ENCODE peak calls at places on chromosomes 12 and 14, in eight cellular contexts. S is A549; A is EH; M is Peyer's patch; L is effector memory CD4-positive, alpha-beta T cell; I is IMR-90; R is PC-9; X is ovary. Z is an unnamed sample.

GRCh38 chr14:74275265-74275841 is 27.4 kb downstream of the ABCD4 start:
- DNase-seq in M (no peak), R (peak), I (peak), X (no peak), L (no peak), S (no peak), A (peak), Z (no peak)

GRCh38 chr12:176321-177181 is 37.4 kb downstream of the SLC6A12 start:
- DNase-seq in R (peak), I (peak), M (peak), L (no peak), A (peak), S (no peak), X (no peak), Z (no peak)

GRCh38 chr14:55351111-55351510 is 60.5 kb downstream of the ATG14 start:
- DNase-seq in I (no peak), R (no peak), X (no peak), M (no peak), A (no peak), L (no peak), S (no peak), Z (no peak)

GRCh38 chr12:66803972-66804371 is 125.1 kb upstream of the GRIP1 start:
- DNase-seq in I (no peak), M (no peak), L (no peak), S (no peak), R (no peak), X (no peak), A (no peak), Z (no peak)

GRCh38 chr12:55820679-55821078 is 2.8 kb downstream of the ORMDL2 start:
- DNase-seq in R (no peak), I (no peak), X (no peak), M (no peak), L (no peak), S (peak), A (peak), Z (no peak)

GRCh38 chr12:55829967-55830600 is 697 bp upstream of the DNAJC14 start:
- DNase-seq in L (no peak), R (no peak), M (no peak), X (peak), I (no peak), A (no peak), S (peak), Z (peak)

GRCh38 chr12:14833952-14834351 is 9.4 kb downstream of the ART4 start:
- DNase-seq in I (peak), L (no peak), A (peak), R (no peak), M (no peak), S (no peak), X (no peak), Z (no peak)

GRCh38 chr12:87982208-87982607 is 47.0 kb downstream of the C12orf50 start:
- DNase-seq in X (no peak), I (peak), L (no peak), S (no peak), R (no peak), A (peak), M (no peak), Z (no peak)

GRCh38 chr12:65740873-65741600 is 83.2 kb upstream of the HMGA2 start:
- DNase-seq in L (no peak), R (no peak), S (peak), M (peak), I (peak), A (peak), X (peak), Z (peak)

GRCh38 chr12:91818236-91819131 is 327.2 kb downstream of the BTG1 start:
- DNase-seq in X (no peak), I (no peak), R (peak), S (no peak), L (no peak), M (no peak), A (no peak), Z (no peak)

GRCh38 chr14:35133542-35134328 is 11.4 kb downstream of the PRORP start:
- DNase-seq in M (no peak), R (no peak), L (no peak), I (no peak), X (no peak), S (no peak), A (peak), Z (no peak)

GRCh38 chr12:27424631-27425230 is 21.8 kb upstream of the SMCO2 start:
- DNase-seq in A (peak), I (peak), S (peak), M (no peak), R (no peak), L (no peak), X (no peak), Z (no peak)

GRCh38 chr14:69685716-69686115 is 74.3 kb downstream of the SUSD6 start:
- DNase-seq in M (peak), R (no peak), X (peak), A (peak), S (no peak), L (no peak), I (peak), Z (no peak)

GRCh38 chr12:65881965-65882413 is 57.7 kb downstream of the HMGA2 start:
- DNase-seq in A (no peak), X (peak), S (no peak), I (peak), M (peak), R (no peak), L (no peak), Z (no peak)

GRCh38 chr14:57066887-57067513 is 201.7 kb downstream of the EXOC5 start:
- DNase-seq in I (peak), R (no peak), S (peak), X (peak), M (peak), L (no peak), A (no peak), Z (no peak)

GRCh38 chr14:35776823-35777222 is 32.3 kb downstream of the RALGAPA1 start:
- DNase-seq in I (no peak), M (no peak), S (no peak), R (no peak), X (no peak), L (no peak), A (no peak), Z (no peak)

GRCh38 chr12:100128509-100128908 is 14.2 kb downstream of the BLTP3B start:
- DNase-seq in A (peak), L (no peak), I (peak), M (no peak), R (no peak), X (no peak), S (peak), Z (no peak)

GRCh38 chr12:126858586-126858985 is 1408.4 kb upstream of the TMEM132C start:
- DNase-seq in M (no peak), R (no peak), A (no peak), L (no peak), I (no peak), S (no peak), X (no peak), Z (no peak)

GRCh38 chr14:74945261-74945851 is 10.0 kb downstream of the PGF start:
- DNase-seq in X (peak), R (no peak), S (peak), I (no peak), L (no peak), M (no peak), A (peak), Z (no peak)

GRCh38 chr12:5623411-5623810 is 191.5 kb downstream of the NTF3 start:
- DNase-seq in M (no peak), S (no peak), L (no peak), A (no peak), X (no peak), R (no peak), I (no peak), Z (no peak)

GRCh38 chr14:28671425-28671824 is 95.2 kb upstream of the FOXG1 start:
- DNase-seq in M (no peak), S (no peak), L (no peak), X (no peak), I (peak), R (peak), A (no peak), Z (no peak)

GRCh38 chr12:66118240-66118891 is 12.2 kb downstream of the LLPH start:
- DNase-seq in I (peak), L (no peak), R (no peak), S (no peak), X (no peak), A (peak), M (no peak), Z (no peak)

GRCh38 chr12:121444842-121445202 is 44.9 kb downstream of the RNF34 start:
- DNase-seq in M (no peak), L (no peak), I (no peak), X (no peak), S (no peak), R (no peak), A (no peak), Z (no peak)

GRCh38 chr12:63766498-63766897 is 13.2 kb upstream of the RXYLT1 start:
- DNase-seq in I (no peak), L (no peak), M (no peak), R (no peak), X (no peak), S (no peak), A (no peak), Z (no peak)

GRCh38 chr12:107580750-107581529 is 104.7 kb upstream of the PWP1 start:
- DNase-seq in I (no peak), R (no peak), X (no peak), A (no peak), S (no peak), L (no peak), M (no peak), Z (no peak)

GRCh38 chr12:24754690-24755638 is 193.9 kb downstream of the BCAT1 start:
- DNase-seq in I (peak), A (peak), M (no peak), X (no peak), R (no peak), L (no peak), S (no peak), Z (no peak)

GRCh38 chr12:110431957-110432587 is 18.1 kb downstream of the ARPC3 start:
- DNase-seq in R (no peak), I (no peak), M (no peak), L (no peak), X (peak), S (no peak), A (no peak), Z (no peak)

GRCh38 chr14:33369972-33370371 is 431.3 kb downstream of the NPAS3 start:
- DNase-seq in M (no peak), A (no peak), R (no peak), S (no peak), I (no peak), X (no peak), L (no peak), Z (no peak)

GRCh38 chr14:106605548-106606448 is 1079.4 kb downstream of the TMEM121 start:
- DNase-seq in L (peak), S (no peak), X (no peak), I (no peak), M (peak), A (no peak), R (no peak), Z (peak)

GRCh38 chr14:22471545-22472121 is 117.4 kb downstream of the DAD1 start:
- DNase-seq in X (peak), L (no peak), S (peak), I (peak), R (no peak), A (peak), M (peak), Z (no peak)

GRCh38 chr14:30525833-30526232 is 33.1 kb upstream of the G2E3 start:
- DNase-seq in A (peak), R (peak), I (peak), X (no peak), S (no peak), L (no peak), M (no peak), Z (no peak)

GRCh38 chr14:76742185-76742584 is 19.1 kb upstream of the VASH1 start:
- DNase-seq in R (no peak), S (no peak), I (no peak), X (no peak), A (no peak), L (no peak), M (no peak), Z (no peak)

GRCh38 chr12:116427200-116427932 is 131.8 kb upstream of the MAP1LC3B2 start:
- DNase-seq in R (peak), I (no peak), A (peak), S (peak), M (no peak), L (no peak), X (no peak), Z (no peak)

GRCh38 chr12:8566525-8566924 is 25.8 kb upstream of the CLEC4E start:
- DNase-seq in L (no peak), X (no peak), A (no peak), M (no peak), I (no peak), R (no peak), S (no peak), Z (no peak)

GRCh38 chr12:50633950-50634349 is 129.2 kb downstream of the DIP2B start:
- DNase-seq in X (no peak), A (peak), L (no peak), I (peak), R (no peak), S (no peak), M (no peak), Z (no peak)

GRCh38 chr12:51320695-51321320 is 3.2 kb downstream of the BIN2 start:
- DNase-seq in L (no peak), S (no peak), X (no peak), R (no peak), M (no peak), A (peak), I (peak), Z (no peak)

GRCh38 chr12:87152841-87153528 is 876.2 kb downstream of the C12orf50 start:
- DNase-seq in X (no peak), R (no peak), L (no peak), I (no peak), M (no peak), A (no peak), S (no peak), Z (no peak)

GRCh38 chr12:115166698-115167315 is 482.8 kb upstream of the TBX3 start:
- DNase-seq in S (no peak), L (no peak), M (no peak), A (peak), R (no peak), X (no peak), I (peak), Z (no peak)

GRCh38 chr12:82728710-82729109 is 42.0 kb downstream of the TMTC2 start:
- DNase-seq in I (no peak), R (no peak), X (no peak), S (no peak), L (no peak), A (no peak), M (no peak), Z (no peak)

Z was measured in GM19239.